ENCODE peak calls at places on chromosome 4, in nine cellular contexts. B is fibroblast of the aortic adventitia; Q is tibial artery; N is PC-9; M is foreskin fibroblast; E is CD8-positive, alpha-beta memory T cell; P is right cardiac atrium; J is CD4-positive, alpha-beta memory T cell; G is ascending aorta. R is an unnamed sample.

GRCh38 chr4:151676301-151676700 is 84.5 kb downstream of the GATB start:
- DNase-seq in B (peak; percentile 81), Q (no peak), N (no peak), M (peak; percentile 83), E (no peak), P (no peak), J (no peak), G (no peak), R (peak; percentile 67)

GRCh38 chr4:24890561-24890960 is 22.3 kb downstream of the CCDC149 start:
- DNase-seq in B (no peak), Q (no peak), N (no peak), M (no peak), E (no peak), P (no peak), J (no peak), G (no peak), R (no peak)

GRCh38 chr4:143586080-143586479 is 72.6 kb downstream of the SMARCA5 start:
- DNase-seq in B (peak; percentile 64), Q (no peak), N (no peak), M (peak; percentile 61), E (no peak), P (no peak), J (no peak), G (no peak), R (peak; percentile 11)

GRCh38 chr4:155134136-155134535 is 74.3 kb upstream of the NPY2R start:
- DNase-seq in B (no peak), Q (no peak), N (no peak), M (no peak), E (no peak), P (no peak), J (no peak), G (no peak), R (no peak)

GRCh38 chr4:52870225-52870624 is 8.1 kb downstream of the RASL11B start:
- DNase-seq in B (no peak), Q (no peak), N (no peak), M (no peak), E (no peak), P (peak; percentile 60), J (no peak), G (no peak), R (no peak)

GRCh38 chr4:173717581-173717980 is 187.6 kb upstream of the HAND2 start:
- DNase-seq in B (no peak), Q (no peak), N (no peak), M (no peak), E (no peak), P (no peak), J (no peak), G (no peak), R (no peak)

GRCh38 chr4:87006531-87007344 is 71.9 kb downstream of the AFF1 start:
- DNase-seq in B (peak; percentile 94), Q (peak; percentile 95), N (peak; percentile 72), M (peak; percentile 97), E (peak; percentile 81), P (peak; percentile 96), J (peak; percentile 90), G (peak; percentile 74), R (peak; percentile 77)

GRCh38 chr4:29310252-29310651 is 1409.9 kb upstream of the PCDH7 start:
- DNase-seq in B (no peak), Q (no peak), N (no peak), M (peak; percentile 2), E (no peak), P (no peak), J (no peak), G (no peak), R (no peak)

GRCh38 chr4:184514121-184514988 is 40.0 kb upstream of the IRF2 start:
- DNase-seq in B (peak; percentile 80), Q (peak; percentile 76), N (no peak), M (peak; percentile 94), E (no peak), P (peak; percentile 78), J (no peak), G (peak; percentile 21), R (peak; percentile 62)

GRCh38 chr4:165010991-165011390 is 20.8 kb upstream of the TRIM60 start:
- DNase-seq in B (no peak), Q (no peak), N (no peak), M (no peak), E (no peak), P (no peak), J (no peak), G (no peak), R (no peak)

GRCh38 chr4:55729306-55730142 is 90.1 kb upstream of the EXOC1L start:
- DNase-seq in B (no peak), Q (no peak), N (peak; percentile 80), M (no peak), E (no peak), P (no peak), J (no peak), G (no peak), R (no peak)

GRCh38 chr4:152534541-152535231 is 1.2 kb downstream of the FBXW7 start:
- DNase-seq in B (peak; percentile 12), Q (peak; percentile 70), N (no peak), M (peak; percentile 56), E (peak; percentile 44), P (peak; percentile 74), J (peak; percentile 59), G (no peak), R (no peak)

GRCh38 chr4:73251384-73251783 is 7.2 kb downstream of the ANKRD17 start:
- DNase-seq in B (no peak), Q (no peak), N (no peak), M (no peak), E (no peak), P (no peak), J (no peak), G (no peak), R (no peak)

GRCh38 chr4:19575959-19576358 is 675.7 kb upstream of the SLIT2 start:
- DNase-seq in B (peak; percentile 12), Q (no peak), N (no peak), M (peak; percentile 23), E (no peak), P (no peak), J (no peak), G (no peak), R (no peak)

GRCh38 chr4:184536070-184536880 is 61.9 kb upstream of the IRF2 start:
- DNase-seq in B (no peak), Q (no peak), N (no peak), M (peak; percentile 18), E (no peak), P (no peak), J (no peak), G (no peak), R (no peak)

GRCh38 chr4:26272654-26273307 is 48.0 kb upstream of the RBPJ start:
- DNase-seq in B (no peak), Q (no peak), N (peak; percentile 51), M (no peak), E (no peak), P (no peak), J (no peak), G (no peak), R (no peak)

GRCh38 chr4:120977435-120977997 is 55.0 kb upstream of the PRDM5 start:
- DNase-seq in B (peak; percentile 78), Q (no peak), N (no peak), M (peak; percentile 70), E (no peak), P (no peak), J (no peak), G (no peak), R (peak; percentile 8)

GRCh38 chr4:30511751-30512150 is 208.4 kb upstream of the PCDH7 start:
- DNase-seq in B (no peak), Q (no peak), N (no peak), M (no peak), E (no peak), P (no peak), J (no peak), G (no peak), R (no peak)

GRCh38 chr4:185542626-185543336 is 7.5 kb upstream of the PDLIM3 start:
- DNase-seq in B (peak; percentile 83), Q (peak; percentile 78), N (no peak), M (peak; percentile 23), E (no peak), P (peak; percentile 91), J (no peak), G (no peak), R (no peak)

DNA sequence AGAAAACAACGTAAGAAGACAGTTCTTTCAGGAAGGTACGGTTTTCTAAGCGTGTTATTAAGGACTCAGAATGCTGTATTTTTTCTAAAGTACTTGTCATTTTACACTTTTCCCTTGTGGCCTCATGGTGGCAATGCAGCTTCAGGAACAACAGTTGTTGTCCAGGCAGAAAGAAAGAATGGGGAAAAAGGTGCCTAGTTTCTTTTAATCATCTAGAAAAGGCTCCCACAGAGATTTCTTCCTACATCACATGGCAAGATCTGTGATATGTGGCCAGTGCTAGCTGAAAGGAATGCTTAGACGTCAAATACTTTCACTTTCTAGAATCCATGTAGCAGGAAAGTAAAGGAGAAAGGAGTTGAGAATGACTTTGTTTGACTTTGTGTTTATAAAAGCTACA is 49.0 kb upstream of the TRAM1L1 start:
- DNase-seq in B (peak; percentile 48), Q (no peak), N (peak; percentile 36), M (peak; percentile 62), E (no peak), P (no peak), J (no peak), G (no peak), R (peak; percentile 92)
- H3K4me3 ChIP-seq in B (no peak overlapping the region), Q (no peak overlapping the region), N (no peak overlapping the region), M (no peak overlapping the region), E (no peak overlapping the region), P (no peak overlapping the region), J (no peak overlapping the region), G (no peak overlapping the region), R (no peak overlapping the region)

GRCh38 chr4:15150636-15151432 is 148.6 kb downstream of the CPEB2 start:
- DNase-seq in B (no peak), Q (no peak), N (no peak), M (no peak), E (no peak), P (no peak), J (no peak), G (no peak), R (no peak)
- H3K4me3 ChIP-seq in B (no peak overlapping the region), Q (no peak overlapping the region), N (no peak overlapping the region), M (no peak overlapping the region), E (no peak overlapping the region), P (no peak overlapping the region), J (no peak overlapping the region), G (no peak overlapping the region), R (no peak overlapping the region)

DNA sequence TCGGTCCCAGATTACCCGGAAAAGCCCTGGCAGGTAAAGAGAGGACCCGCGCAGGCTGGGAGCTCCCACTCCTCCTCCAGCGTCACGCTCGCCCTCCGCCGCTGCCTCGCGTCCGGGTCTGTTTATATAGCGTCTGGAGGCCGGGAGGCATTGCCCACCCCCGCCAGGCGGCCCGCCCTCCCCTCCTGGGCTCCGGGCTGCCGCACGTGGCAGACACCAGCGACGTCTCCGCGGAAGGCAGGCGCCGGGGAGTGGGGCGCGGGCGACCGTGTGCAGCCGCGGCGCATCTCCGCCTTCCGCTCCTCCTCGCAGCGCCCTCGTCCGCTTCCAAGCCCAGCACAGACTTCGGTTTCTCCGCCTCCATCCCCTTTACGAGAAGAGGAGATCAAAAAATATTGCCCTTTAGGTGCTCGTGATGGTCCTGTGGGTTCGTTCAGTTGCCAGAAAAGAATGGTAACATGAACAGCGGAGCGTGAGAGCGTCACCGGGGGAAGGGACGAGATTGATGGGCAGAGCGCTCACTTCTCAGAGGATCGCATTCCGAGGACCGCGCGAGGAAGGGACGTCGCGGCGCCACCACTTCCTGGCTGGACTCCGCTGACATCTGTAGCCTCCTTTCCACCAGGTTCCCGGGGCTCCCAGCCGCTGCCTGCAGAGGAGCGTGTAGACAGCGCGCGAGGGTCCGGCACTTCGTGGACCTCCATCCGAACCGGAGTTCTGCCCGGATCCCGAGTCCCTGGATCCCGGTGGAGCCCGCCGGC is at the start of gene GALNTL6:
- DNase-seq in B (no peak), Q (no peak), N (no peak), M (peak; percentile 56), E (no peak), P (peak; percentile 65), J (no peak), G (no peak), R (no peak)
- H3K4me3 ChIP-seq in B (no peak within 1 kb of the TSS), Q (peak within 1 kb of the TSS; percentile 55), N (no peak within 1 kb of the TSS), M (peak within 1 kb of the TSS; percentile 52), E (no peak within 1 kb of the TSS), P (peak within 1 kb of the TSS; percentile 27), J (no peak within 1 kb of the TSS), G (peak within 1 kb of the TSS; percentile 78), R (peak within 1 kb of the TSS; percentile 58)

GRCh38 chr4:48195853-48196252 is 61.8 kb upstream of the TXK start:
- DNase-seq in B (no peak), Q (no peak), N (no peak), M (no peak), E (no peak), P (no peak), J (no peak), G (no peak), R (no peak)
- H3K4me3 ChIP-seq in B (no peak overlapping the region), Q (no peak overlapping the region), N (no peak overlapping the region), M (no peak overlapping the region), E (no peak overlapping the region), P (no peak overlapping the region), J (no peak overlapping the region), G (no peak overlapping the region), R (no peak overlapping the region)

R was measured in astrocyte of the cerebellum.